ENCODE peak calls at places on chromosomes 7 and 10, in five cellular contexts. G, U, H, F and D are unnamed samples.

GRCh38 chr10:133255323-133255722 is 17.7 kb downstream of the VENTX start:
- DNase-seq in G (no peak), U (no peak), H (no peak), F (no peak), D (no peak)

GRCh38 chr10:109894516-109894915 is 28.8 kb downstream of the XPNPEP1 start:
- DNase-seq in G (peak; percentile 95), U (no peak), H (peak; percentile 57), F (peak; percentile 45), D (no peak)

GRCh38 chr10:89426230-89426868 is 12.0 kb downstream of the IFIT5 start:
- DNase-seq in G (peak; percentile 51), U (no peak), H (no peak), F (no peak), D (no peak)

GRCh38 chr10:29239569-29240472 is 49.0 kb upstream of the LYZL1 start:
- DNase-seq in G (no peak), U (no peak), H (peak; percentile 30), F (peak; percentile 7), D (no peak)

GRCh38 chr7:2523461-2523905 is 3.9 kb downstream of the LFNG start:
- DNase-seq in G (no peak), U (no peak), H (no peak), F (no peak), D (no peak)

GRCh38 chr7:96329189-96329588 is 7.3 kb upstream of the SLC25A13 start:
- DNase-seq in G (no peak), U (no peak), H (no peak), F (no peak), D (no peak)

GRCh38 chr10:112966191-112966855 is 16.3 kb downstream of the TCF7L2 start:
- DNase-seq in G (no peak), U (no peak), H (no peak), F (peak; percentile 12), D (no peak)

GRCh38 chr10:100184426-100185219 is 1.2 kb downstream of the ERLIN1 start:
- DNase-seq in G (peak; percentile 21), U (no peak), H (no peak), F (no peak), D (no peak)

GRCh38 chr7:2722591-2722990 is 34.6 kb downstream of the AMZ1 start:
- DNase-seq in G (no peak), U (no peak), H (no peak), F (no peak), D (no peak)

GRCh38 chr10:50614444-50615137 is 9.2 kb downstream of the SGMS1 start:
- DNase-seq in G (no peak), U (no peak), H (no peak), F (no peak), D (no peak)

GRCh38 chr10:71795248-71795647 is 21.9 kb upstream of the VSIR start:
- DNase-seq in G (no peak), U (no peak), H (no peak), F (no peak), D (no peak)

GRCh38 chr7:84245831-84246230 is 51.2 kb upstream of the SEMA3A start:
- DNase-seq in G (no peak), U (no peak), H (no peak), F (no peak), D (no peak)

GRCh38 chr10:95406651-95407280 is 116.0 kb upstream of the PDLIM1 start:
- DNase-seq in G (no peak), U (no peak), H (no peak), F (peak; percentile 39), D (no peak)